ENCODE peak calls at places on chromosomes 3 and 15, in five cellular contexts. Q, O, J, L and I are unnamed samples. For H3K27me3, the result is how much of the 10 kb centered on the place peaks cover.

GRCh38 chr3:127193341-127193740 is 410 bp downstream of the PRR23E start:
- DNase-seq in Q (no peak), O (no peak), J (no peak), L (no peak), I (no peak)

GRCh38 chr3:45964139-45964538 is 20.9 kb downstream of the CXCR6 start:
- DNase-seq in Q (no peak), O (no peak), J (no peak), L (no peak), I (no peak)

GRCh38 chr3:100075163-100075562 is 39.1 kb downstream of the FILIP1L start:
- DNase-seq in Q (no peak), O (no peak), J (no peak), L (no peak), I (no peak)

GRCh38 chr3:33144433-33144832 is 30.6 kb downstream of the CRTAP start:
- DNase-seq in Q (no peak), O (no peak), J (peak), L (no peak), I (no peak)

GRCh38 chr3:38646630-38647029 is 2.9 kb downstream of the SCN5A start:
- DNase-seq in Q (no peak), O (peak), J (no peak), L (no peak), I (peak)

GRCh38 chr15:91942676-91943417 is 89.3 kb downstream of the SLCO3A1 start:
- DNase-seq in Q (no peak), O (peak), J (peak), L (peak), I (peak)

GRCh38 chr3:150078983-150079739 is 108.5 kb upstream of the PFN2 start:
- DNase-seq in Q (no peak), O (peak), J (peak), L (no peak), I (peak)

GRCh38 chr3:107268461-107268860 is 108.8 kb upstream of the CCDC54 start:
- DNase-seq in Q (no peak), O (no peak), J (no peak), L (no peak), I (no peak)

GRCh38 chr3:177824190-177824786 is 627.0 kb upstream of the TBL1XR1 start:
- DNase-seq in Q (no peak), O (peak), J (peak), L (peak), I (peak)

GRCh38 chr3:45486926-45487325 is 98.5 kb downstream of the LARS2 start:
- DNase-seq in Q (no peak), O (no peak), J (no peak), L (no peak), I (peak)

GRCh38 chr3:32411442-32411841 is 19.8 kb downstream of the CMTM7 start:
- DNase-seq in Q (no peak), O (no peak), J (no peak), L (no peak), I (no peak)

GRCh38 chr3:178485756-178486155 is 50.5 kb upstream of the KCNMB2 start:
- DNase-seq in Q (no peak), O (peak), J (no peak), L (no peak), I (peak)

GRCh38 chr3:134333522-134334181 is 40.6 kb downstream of the AMOTL2 start:
- DNase-seq in Q (peak), O (peak), J (no peak), L (no peak), I (peak)

GRCh38 chr15:46251873-46252272 is 617.0 kb downstream of the SQOR start:
- DNase-seq in Q (no peak), O (no peak), J (no peak), L (no peak), I (no peak)

GRCh38 chr3:71709908-71710511 is 15.2 kb downstream of the EIF4E3 start:
- DNase-seq in Q (no peak), O (no peak), J (no peak), L (no peak), I (no peak)

GRCh38 chr3:197559662-197560061 is 3.9 kb upstream of the BDH1 start:
- DNase-seq in Q (no peak), O (no peak), J (no peak), L (no peak), I (no peak)

GRCh38 chr3:110062711-110063110 is 725.4 kb upstream of the DPPA4 start:
- DNase-seq in Q (no peak), O (no peak), J (no peak), L (no peak), I (peak)

GRCh38 chr3:137121704-137122314 is 164.0 kb downstream of the IL20RB start:
- DNase-seq in Q (peak), O (peak), J (peak), L (no peak), I (peak)

GRCh38 chr15:39471791-39472190 is 109.1 kb upstream of the THBS1 start:
- DNase-seq in Q (no peak), O (peak), J (no peak), L (no peak), I (no peak)

GRCh38 chr3:140186421-140186920 is 251.5 kb downstream of the CLSTN2 start:
- DNase-seq in Q (no peak), O (peak), J (peak), L (peak), I (peak)

GRCh38 chr15:91329914-91330313 is 229.9 kb downstream of the SV2B start:
- DNase-seq in Q (no peak), O (no peak), J (no peak), L (no peak), I (no peak)

GRCh38 chr3:124034016-124034808 is 42.3 kb upstream of the ROPN1 start:
- DNase-seq in Q (peak), O (no peak), J (no peak), L (peak), I (peak)
- H3K27me3 ChIP-seq in Q (half or more), O (under half), J (under half), L (under half), I (under half)

DNA sequence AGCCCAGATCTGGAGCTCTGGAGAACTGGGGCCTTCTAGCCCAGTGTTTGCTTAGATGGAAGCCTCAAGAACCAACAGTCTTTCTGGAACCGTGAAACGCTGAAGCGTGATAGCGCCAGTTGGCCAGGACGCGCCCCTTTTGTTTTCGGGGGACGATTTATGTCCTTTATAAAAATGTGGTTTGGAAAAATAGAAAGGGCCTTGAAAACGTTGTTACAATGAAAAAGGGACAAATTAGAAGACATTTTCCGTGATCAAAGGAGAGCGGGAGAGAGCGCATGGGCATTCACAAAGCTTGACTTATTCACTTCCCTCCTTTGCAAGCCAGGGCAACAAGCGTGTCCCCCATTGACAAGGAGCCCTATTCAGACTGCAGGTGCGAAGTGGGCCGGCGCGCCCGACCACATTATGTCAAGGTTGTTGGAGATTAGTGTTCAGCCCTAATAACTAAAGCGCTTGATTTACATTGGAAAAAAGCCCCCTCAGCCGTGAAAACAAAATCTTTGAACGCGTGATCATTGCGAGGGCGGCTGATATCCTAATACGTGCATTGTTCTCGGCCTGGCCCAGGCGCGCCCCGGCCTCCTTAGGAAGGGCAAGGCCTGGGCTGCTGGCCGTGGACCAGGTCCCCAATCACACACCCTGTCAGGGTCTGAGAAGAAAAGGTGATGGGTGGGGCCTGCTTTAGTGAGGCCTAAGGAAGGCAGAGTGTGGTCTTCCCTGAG is 25.9 kb downstream of the ZIC4 start:
- DNase-seq in Q (no peak), O (no peak), J (no peak), L (no peak), I (no peak)
- H3K27me3 ChIP-seq in Q (half or more), O (half or more), J (under half), L (half or more), I (half or more)

DNA sequence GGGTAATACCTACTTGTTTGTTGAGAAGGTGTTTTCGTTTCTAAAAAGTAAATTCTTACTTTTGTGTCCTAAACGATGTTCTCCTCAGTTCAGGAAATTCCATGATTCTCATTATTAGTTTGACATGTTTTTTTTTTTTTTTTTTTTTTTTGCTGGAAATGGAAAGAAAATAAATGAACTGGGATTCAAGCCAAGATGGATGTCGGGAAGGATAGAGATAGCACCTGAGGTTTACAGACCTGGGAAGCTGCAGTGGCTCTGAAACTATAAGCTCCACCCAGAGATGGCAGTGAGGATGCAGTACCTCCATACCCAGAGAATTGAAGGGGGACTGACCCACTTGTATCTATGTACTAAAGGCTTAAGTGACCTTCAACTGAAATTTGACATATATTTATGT is 334.6 kb upstream of the TGFBR2 start:
- DNase-seq in Q (no peak), O (no peak), J (no peak), L (no peak), I (no peak)
- H3K27me3 ChIP-seq in Q (under half), O (under half), J (under half), L (under half), I (under half)

GRCh38 chr3:102668247-102668646 is 233.4 kb downstream of the ZPLD1 start:
- DNase-seq in Q (no peak), O (no peak), J (no peak), L (no peak), I (no peak)

GRCh38 chr3:102664126-102664525 is 229.3 kb downstream of the ZPLD1 start:
- DNase-seq in Q (no peak), O (no peak), J (no peak), L (no peak), I (no peak)

GRCh38 chr3:102662223-102662622 is 227.4 kb downstream of the ZPLD1 start:
- DNase-seq in Q (no peak), O (no peak), J (no peak), L (no peak), I (no peak)

GRCh38 chr3:102660653-102661052 is 225.8 kb downstream of the ZPLD1 start:
- DNase-seq in Q (no peak), O (no peak), J (no peak), L (no peak), I (no peak)

DNA sequence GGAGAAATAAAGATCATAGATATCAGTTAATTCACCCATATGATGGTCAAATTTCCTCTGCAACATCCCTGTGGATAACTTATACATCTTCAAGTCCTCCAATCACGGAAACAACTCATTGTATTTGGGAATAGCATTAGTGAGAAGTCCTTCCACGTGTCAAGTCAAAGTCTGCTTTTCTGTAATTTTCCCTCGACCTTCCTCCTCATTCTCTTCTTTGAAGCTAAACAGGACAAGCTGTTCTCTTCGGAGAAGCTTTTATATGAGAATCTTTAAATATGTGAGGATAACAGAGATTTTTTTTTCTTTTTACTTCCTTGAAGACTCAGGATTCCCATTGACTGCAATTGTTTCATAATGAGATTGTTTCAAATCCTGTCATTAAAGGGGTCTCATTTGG is 230.4 kb downstream of the ZPLD1 start:
- DNase-seq in Q (no peak), O (no peak), J (no peak), L (no peak), I (no peak)
- H3K27me3 ChIP-seq in Q (under half), O (under half), J (under half), L (under half), I (under half)

GRCh38 chr3:125069968-125070745 is 14.4 kb upstream of the HEG1 start:
- DNase-seq in Q (no peak), O (no peak), J (no peak), L (no peak), I (no peak)

GRCh38 chr3:125067225-125067624 is 11.4 kb upstream of the HEG1 start:
- DNase-seq in Q (no peak), O (peak), J (no peak), L (no peak), I (no peak)

GRCh38 chr3:125069452-125069851 is 13.7 kb upstream of the HEG1 start:
- DNase-seq in Q (no peak), O (no peak), J (no peak), L (no peak), I (no peak)

GRCh38 chr3:125072310-125072709 is 16.5 kb upstream of the HEG1 start:
- DNase-seq in Q (no peak), O (peak), J (peak), L (no peak), I (peak)

DNA sequence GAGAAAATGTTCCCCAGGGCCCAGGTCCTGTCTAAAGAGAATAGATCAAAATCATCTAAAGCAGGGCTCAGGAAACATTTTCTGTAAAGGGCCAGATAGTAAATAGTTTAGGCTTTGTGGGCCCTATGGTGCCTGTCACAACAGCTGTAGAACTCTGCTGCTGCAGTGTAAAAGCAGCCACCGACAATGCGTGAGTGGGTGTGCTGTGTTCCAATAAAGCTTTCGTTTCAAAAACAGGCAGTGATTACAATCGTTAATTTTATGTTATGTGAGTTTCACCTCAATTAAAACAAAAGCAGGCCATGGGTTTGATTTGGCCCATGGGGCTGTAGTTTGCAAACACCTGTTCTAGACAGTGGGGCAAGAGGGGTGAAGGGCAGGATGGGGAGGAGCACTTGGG is 12.5 kb upstream of the HEG1 start:
- DNase-seq in Q (no peak), O (no peak), J (no peak), L (no peak), I (no peak)
- H3K27me3 ChIP-seq in Q (under half), O (under half), J (under half), L (under half), I (under half)

GRCh38 chr3:105470851-105471250 is 104.1 kb downstream of the ALCAM start:
- DNase-seq in Q (no peak), O (peak), J (no peak), L (no peak), I (no peak)

GRCh38 chr3:105473521-105474223 is 107.0 kb downstream of the ALCAM start:
- DNase-seq in Q (peak), O (peak), J (no peak), L (no peak), I (peak)
- H3K27me3 ChIP-seq in Q (under half), O (under half), J (under half), L (under half), I (under half)

DNA sequence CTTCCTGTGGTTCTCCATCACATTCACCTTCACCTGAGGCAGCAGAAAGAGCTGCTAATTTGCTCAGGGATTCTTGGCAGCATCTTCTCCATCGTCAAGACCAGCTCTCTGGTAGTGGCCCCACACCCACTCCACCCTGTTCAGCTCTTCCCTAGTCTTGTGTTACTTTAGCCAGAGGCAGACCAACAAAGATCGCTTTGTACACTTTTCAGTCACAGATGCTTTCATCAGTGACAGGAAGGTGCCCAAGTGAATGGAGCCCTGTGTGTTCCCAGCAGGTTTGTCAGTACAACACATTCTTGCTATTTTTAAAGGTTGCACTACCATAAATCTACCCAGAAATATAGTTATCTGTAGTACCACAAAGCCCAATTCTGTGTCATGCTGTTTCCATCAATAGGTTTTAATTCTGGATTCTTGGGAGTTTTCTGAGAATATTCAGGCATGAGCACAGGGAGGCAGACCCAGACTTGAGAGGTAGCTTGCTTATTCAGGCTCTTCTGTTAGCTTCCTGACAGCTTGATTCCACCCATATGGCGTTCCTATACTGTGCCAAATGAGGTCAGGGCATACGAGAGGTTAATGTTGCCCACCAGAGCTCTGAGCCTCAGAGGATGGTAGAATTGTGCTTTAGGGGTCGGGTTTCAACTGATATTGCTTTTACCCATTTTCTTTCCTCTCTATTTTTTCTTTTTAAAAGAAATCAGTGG is 109.8 kb upstream of the MANF start:
- DNase-seq in Q (no peak), O (no peak), J (no peak), L (no peak), I (no peak)
- H3K27me3 ChIP-seq in Q (under half), O (under half), J (under half), L (under half), I (under half)